ENCODE peak calls at places on chromosome 14, in five cellular contexts. One of them, this sample, is unnamed.

GRCh38 chr14:47919334-47919846 is 244.0 kb upstream of the MDGA2 start:
- DNase-seq in H54: no peak
- DNase-seq in NCI-H1092: no peak
- DNase-seq in stomach: no peak
- DNase-seq in neural progenitor cell: no peak
- DNase-seq in this sample: no peak

GRCh38 chr14:71943695-71944018 is 11.4 kb downstream of the RGS6 start:
- DNase-seq in H54: no peak
- DNase-seq in NCI-H1092: no peak
- DNase-seq in stomach: no peak
- DNase-seq in neural progenitor cell: no peak
- DNase-seq in this sample: no peak

GRCh38 chr14:53060046-53060445 is 93.1 kb downstream of the DDHD1 start:
- DNase-seq in H54: no peak
- DNase-seq in NCI-H1092: no peak
- DNase-seq in stomach: no peak
- DNase-seq in neural progenitor cell: no peak
- DNase-seq in this sample: no peak

GRCh38 chr14:90886297-90886830 is 70.1 kb upstream of the TTC7B start:
- DNase-seq in H54: no peak
- DNase-seq in NCI-H1092: no peak
- DNase-seq in stomach: no peak
- DNase-seq in neural progenitor cell: no peak
- DNase-seq in this sample: no peak

GRCh38 chr14:77260631-77261030 is 10.4 kb downstream of the NGB start:
- DNase-seq in H54: no peak
- DNase-seq in NCI-H1092: no peak
- DNase-seq in stomach: no peak
- DNase-seq in neural progenitor cell: no peak
- DNase-seq in this sample: no peak

GRCh38 chr14:64764641-64765520 is 60.7 kb downstream of the PLEKHG3 start:
- DNase-seq in H54: peak
- DNase-seq in NCI-H1092: peak
- DNase-seq in stomach: peak
- DNase-seq in neural progenitor cell: peak
- DNase-seq in this sample: peak

GRCh38 chr14:58275527-58276190 is 22.7 kb upstream of the ARID4A start:
- DNase-seq in H54: no peak
- DNase-seq in NCI-H1092: no peak
- DNase-seq in stomach: no peak
- DNase-seq in neural progenitor cell: no peak
- DNase-seq in this sample: no peak

GRCh38 chr14:23380197-23381016 is 3.6 kb downstream of the CMTM5 start:
- DNase-seq in H54: no peak
- DNase-seq in NCI-H1092: no peak
- DNase-seq in stomach: no peak
- DNase-seq in neural progenitor cell: no peak
- DNase-seq in this sample: no peak

GRCh38 chr14:37620856-37621255 is 25.4 kb downstream of the TTC6 start:
- DNase-seq in H54: no peak
- DNase-seq in NCI-H1092: no peak
- DNase-seq in stomach: no peak
- DNase-seq in neural progenitor cell: no peak
- DNase-seq in this sample: no peak

GRCh38 chr14:92564361-92565039 is 50.9 kb downstream of the RIN3 start:
- DNase-seq in H54: no peak
- DNase-seq in NCI-H1092: no peak
- DNase-seq in stomach: no peak
- DNase-seq in neural progenitor cell: no peak
- DNase-seq in this sample: no peak

GRCh38 chr14:22848391-22849164 is 12.2 kb downstream of the MMP14 start:
- DNase-seq in H54: no peak
- DNase-seq in NCI-H1092: peak
- DNase-seq in stomach: peak
- DNase-seq in neural progenitor cell: peak
- DNase-seq in this sample: peak

GRCh38 chr14:75499084-75499875 is 23.0 kb upstream of the BATF start:
- DNase-seq in H54: no peak
- DNase-seq in NCI-H1092: no peak
- DNase-seq in stomach: no peak
- DNase-seq in neural progenitor cell: no peak
- DNase-seq in this sample: no peak

GRCh38 chr14:70108419-70108818 is 80.3 kb downstream of the SLC8A3 start:
- DNase-seq in H54: no peak
- DNase-seq in NCI-H1092: no peak
- DNase-seq in stomach: no peak
- DNase-seq in neural progenitor cell: no peak
- DNase-seq in this sample: no peak

GRCh38 chr14:37480446-37481290 is 114.4 kb downstream of the FOXA1 start:
- DNase-seq in H54: no peak
- DNase-seq in NCI-H1092: no peak
- DNase-seq in stomach: no peak
- DNase-seq in neural progenitor cell: no peak
- DNase-seq in this sample: no peak

GRCh38 chr14:35402323-35403084 is 2.0 kb downstream of the NFKBIA start:
- DNase-seq in H54: no peak
- DNase-seq in NCI-H1092: no peak
- DNase-seq in stomach: no peak
- DNase-seq in neural progenitor cell: no peak
- DNase-seq in this sample: peak

GRCh38 chr14:62682208-62682607 is 363.1 kb downstream of the KCNH5 start:
- DNase-seq in H54: no peak
- DNase-seq in NCI-H1092: no peak
- DNase-seq in stomach: no peak
- DNase-seq in neural progenitor cell: no peak
- DNase-seq in this sample: no peak

GRCh38 chr14:55383039-55383438 is 28.6 kb downstream of the ATG14 start:
- DNase-seq in H54: no peak
- DNase-seq in NCI-H1092: no peak
- DNase-seq in stomach: no peak
- DNase-seq in neural progenitor cell: no peak
- DNase-seq in this sample: no peak

GRCh38 chr14:55662757-55663156 is 82.8 kb downstream of the KTN1 start:
- DNase-seq in H54: no peak
- DNase-seq in NCI-H1092: no peak
- DNase-seq in stomach: no peak
- DNase-seq in neural progenitor cell: no peak
- DNase-seq in this sample: no peak

GRCh38 chr14:94888108-94888507 is 118.2 kb upstream of the GSC start:
- DNase-seq in H54: no peak
- DNase-seq in NCI-H1092: no peak
- DNase-seq in stomach: peak
- DNase-seq in neural progenitor cell: no peak
- DNase-seq in this sample: peak

GRCh38 chr14:73422515-73422914 is 35.8 kb downstream of the NUMB start:
- DNase-seq in H54: no peak
- DNase-seq in NCI-H1092: no peak
- DNase-seq in stomach: no peak
- DNase-seq in neural progenitor cell: no peak
- DNase-seq in this sample: no peak

GRCh38 chr14:76919811-76920571 is 93.8 kb downstream of the LRRC74A start:
- DNase-seq in H54: no peak
- DNase-seq in NCI-H1092: peak
- DNase-seq in stomach: peak
- DNase-seq in neural progenitor cell: no peak
- DNase-seq in this sample: peak

GRCh38 chr14:23057757-23058653 is 685 bp upstream of the CDH24 start:
- DNase-seq in H54: peak
- DNase-seq in NCI-H1092: no peak
- DNase-seq in stomach: peak
- DNase-seq in neural progenitor cell: peak
- DNase-seq in this sample: peak

GRCh38 chr14:57189070-57189469 is 79.6 kb downstream of the EXOC5 start:
- DNase-seq in H54: no peak
- DNase-seq in NCI-H1092: peak
- DNase-seq in stomach: no peak
- DNase-seq in neural progenitor cell: peak
- DNase-seq in this sample: no peak

GRCh38 chr14:96762650-96763049 is 34.5 kb upstream of the VRK1 start:
- DNase-seq in H54: peak
- DNase-seq in NCI-H1092: peak
- DNase-seq in stomach: no peak
- DNase-seq in neural progenitor cell: peak
- DNase-seq in this sample: no peak

GRCh38 chr14:103547455-103547940 is 15.0 kb downstream of the BAG5 start:
- DNase-seq in H54: no peak
- DNase-seq in NCI-H1092: no peak
- DNase-seq in stomach: no peak
- DNase-seq in neural progenitor cell: no peak
- DNase-seq in this sample: no peak

GRCh38 chr14:72292689-72293024 is 360.4 kb downstream of the RGS6 start:
- DNase-seq in H54: no peak
- DNase-seq in NCI-H1092: no peak
- DNase-seq in stomach: no peak
- DNase-seq in neural progenitor cell: no peak
- DNase-seq in this sample: no peak

GRCh38 chr14:73764881-73765280 is 50.7 kb upstream of the PNMA1 start:
- DNase-seq in H54: no peak
- DNase-seq in NCI-H1092: no peak
- DNase-seq in stomach: peak
- DNase-seq in neural progenitor cell: no peak
- DNase-seq in this sample: peak

GRCh38 chr14:102209224-102209966 is 69.7 kb downstream of the WDR20 start:
- DNase-seq in H54: no peak
- DNase-seq in NCI-H1092: no peak
- DNase-seq in stomach: no peak
- DNase-seq in neural progenitor cell: peak
- DNase-seq in this sample: no peak

GRCh38 chr14:90336985-90337384 is 5.2 kb upstream of the NRDE2 start:
- DNase-seq in H54: no peak
- DNase-seq in NCI-H1092: no peak
- DNase-seq in stomach: no peak
- DNase-seq in neural progenitor cell: no peak
- DNase-seq in this sample: no peak

GRCh38 chr14:65866906-65867305 is 454.4 kb downstream of the FUT8 start:
- DNase-seq in H54: no peak
- DNase-seq in NCI-H1092: peak
- DNase-seq in stomach: no peak
- DNase-seq in neural progenitor cell: no peak
- DNase-seq in this sample: peak

GRCh38 chr14:77790566-77791224 is 9.2 kb upstream of the ADCK1 start:
- DNase-seq in H54: no peak
- DNase-seq in NCI-H1092: no peak
- DNase-seq in stomach: no peak
- DNase-seq in neural progenitor cell: no peak
- DNase-seq in this sample: no peak

GRCh38 chr14:33457021-33457420 is 493.9 kb downstream of the EGLN3 start:
- DNase-seq in H54: no peak
- DNase-seq in NCI-H1092: no peak
- DNase-seq in stomach: no peak
- DNase-seq in neural progenitor cell: no peak
- DNase-seq in this sample: no peak

GRCh38 chr14:92582706-92583452 is 69.3 kb downstream of the RIN3 start:
- DNase-seq in H54: no peak
- DNase-seq in NCI-H1092: no peak
- DNase-seq in stomach: no peak
- DNase-seq in neural progenitor cell: no peak
- DNase-seq in this sample: no peak

GRCh38 chr14:39085933-39086332 is 17.1 kb downstream of the SEC23A start:
- DNase-seq in H54: no peak
- DNase-seq in NCI-H1092: no peak
- DNase-seq in stomach: no peak
- DNase-seq in neural progenitor cell: no peak
- DNase-seq in this sample: no peak

GRCh38 chr14:105333020-105333490 is 18.5 kb downstream of the PACS2 start:
- DNase-seq in H54: no peak
- DNase-seq in NCI-H1092: no peak
- DNase-seq in stomach: no peak
- DNase-seq in neural progenitor cell: no peak
- DNase-seq in this sample: no peak

GRCh38 chr14:99330316-99331240 is 58.6 kb upstream of the BCL11B start:
- DNase-seq in H54: no peak
- DNase-seq in NCI-H1092: no peak
- DNase-seq in stomach: peak
- DNase-seq in neural progenitor cell: no peak
- DNase-seq in this sample: no peak

GRCh38 chr14:59274991-59275391 is 86.5 kb downstream of the DAAM1 start:
- DNase-seq in H54: no peak
- DNase-seq in NCI-H1092: no peak
- DNase-seq in stomach: no peak
- DNase-seq in neural progenitor cell: peak
- DNase-seq in this sample: no peak

GRCh38 chr14:64149921-64150320 is 144.2 kb downstream of the ESR2 start:
- DNase-seq in H54: no peak
- DNase-seq in NCI-H1092: no peak
- DNase-seq in stomach: no peak
- DNase-seq in neural progenitor cell: no peak
- DNase-seq in this sample: no peak

GRCh38 chr14:31677630-31678029 is 116.4 kb downstream of the NUBPL start:
- DNase-seq in H54: no peak
- DNase-seq in NCI-H1092: no peak
- DNase-seq in stomach: no peak
- DNase-seq in neural progenitor cell: no peak
- DNase-seq in this sample: no peak

This sample was measured in transverse colon.